ENCODE peak calls at places on chromosomes 2 and 18, in five cellular contexts. One of them, this sample, is unnamed.

GRCh38 chr2:240412975-240413812 is 22.3 kb upstream of the GPC1 start:
- DNase-seq in Kasumi-1: no peak
- DNase-seq in stimulated activated CD4-positive, alpha-beta T cell treated with anti-CD3 and anti-CD28 coated beads, Interleukin-15, amount 100 ng/mL, for 1 hour: no peak
- DNase-seq in testis: no peak
- DNase-seq in MG63: no peak
- DNase-seq in this sample: no peak

GRCh38 chr2:45808294-45808693 is 156.8 kb downstream of the PRKCE start:
- DNase-seq in Kasumi-1: no peak
- DNase-seq in stimulated activated CD4-positive, alpha-beta T cell treated with anti-CD3 and anti-CD28 coated beads, Interleukin-15, amount 100 ng/mL, for 1 hour: no peak
- DNase-seq in testis: no peak
- DNase-seq in MG63: no peak
- DNase-seq in this sample: no peak

GRCh38 chr18:59988098-59988706 is 88.4 kb downstream of the PMAIP1 start:
- DNase-seq in Kasumi-1: peak; percentile 54
- DNase-seq in stimulated activated CD4-positive, alpha-beta T cell treated with anti-CD3 and anti-CD28 coated beads, Interleukin-15, amount 100 ng/mL, for 1 hour: peak; percentile 21
- DNase-seq in testis: peak; percentile 41
- DNase-seq in MG63: peak; percentile 6
- DNase-seq in this sample: peak; percentile 53

GRCh38 chr18:77749189-77749588 is 499.5 kb downstream of the GALR1 start:
- DNase-seq in Kasumi-1: no peak
- DNase-seq in stimulated activated CD4-positive, alpha-beta T cell treated with anti-CD3 and anti-CD28 coated beads, Interleukin-15, amount 100 ng/mL, for 1 hour: no peak
- DNase-seq in testis: peak; percentile 43
- DNase-seq in MG63: no peak
- DNase-seq in this sample: no peak

GRCh38 chr2:241230435-241230834 is 42.0 kb downstream of the ANO7 start:
- DNase-seq in Kasumi-1: no peak
- DNase-seq in stimulated activated CD4-positive, alpha-beta T cell treated with anti-CD3 and anti-CD28 coated beads, Interleukin-15, amount 100 ng/mL, for 1 hour: no peak
- DNase-seq in testis: no peak
- DNase-seq in MG63: no peak
- DNase-seq in this sample: no peak

GRCh38 chr2:48749820-48750739 is 5.4 kb downstream of the LHCGR start:
- DNase-seq in Kasumi-1: no peak
- DNase-seq in stimulated activated CD4-positive, alpha-beta T cell treated with anti-CD3 and anti-CD28 coated beads, Interleukin-15, amount 100 ng/mL, for 1 hour: no peak
- DNase-seq in testis: no peak
- DNase-seq in MG63: no peak
- DNase-seq in this sample: no peak

GRCh38 chr2:95121150-95121494 is 486 bp downstream of the MRPS5 start:
- DNase-seq in Kasumi-1: peak; percentile 40
- DNase-seq in stimulated activated CD4-positive, alpha-beta T cell treated with anti-CD3 and anti-CD28 coated beads, Interleukin-15, amount 100 ng/mL, for 1 hour: no peak
- DNase-seq in testis: no peak
- DNase-seq in MG63: no peak
- DNase-seq in this sample: no peak

GRCh38 chr2:176531608-176532007 is 262.4 kb downstream of the MTX2 start:
- DNase-seq in Kasumi-1: no peak
- DNase-seq in stimulated activated CD4-positive, alpha-beta T cell treated with anti-CD3 and anti-CD28 coated beads, Interleukin-15, amount 100 ng/mL, for 1 hour: no peak
- DNase-seq in testis: no peak
- DNase-seq in MG63: no peak
- DNase-seq in this sample: no peak

GRCh38 chr2:16773080-16773713 is 107.6 kb upstream of the CYRIA start:
- DNase-seq in Kasumi-1: peak; percentile 75
- DNase-seq in stimulated activated CD4-positive, alpha-beta T cell treated with anti-CD3 and anti-CD28 coated beads, Interleukin-15, amount 100 ng/mL, for 1 hour: no peak
- DNase-seq in testis: peak; percentile 60
- DNase-seq in MG63: peak; percentile 16
- DNase-seq in this sample: peak; percentile 72

GRCh38 chr2:122206101-122206500 is 450.6 kb downstream of the TSN start:
- DNase-seq in Kasumi-1: no peak
- DNase-seq in stimulated activated CD4-positive, alpha-beta T cell treated with anti-CD3 and anti-CD28 coated beads, Interleukin-15, amount 100 ng/mL, for 1 hour: no peak
- DNase-seq in testis: no peak
- DNase-seq in MG63: no peak
- DNase-seq in this sample: no peak

GRCh38 chr2:233928594-233929351 is 11.6 kb downstream of the TRPM8 start:
- DNase-seq in Kasumi-1: peak; percentile 1
- DNase-seq in stimulated activated CD4-positive, alpha-beta T cell treated with anti-CD3 and anti-CD28 coated beads, Interleukin-15, amount 100 ng/mL, for 1 hour: no peak
- DNase-seq in testis: peak; percentile 43
- DNase-seq in MG63: peak; percentile 35
- DNase-seq in this sample: no peak

This sample was measured in D341Med.